ENCODE peak calls at places on chromosomes 4 and X, in four cellular contexts. P, N, Z and D are unnamed samples.

GRCh38 chr4:40367451-40367850 is 32.3 kb downstream of the CHRNA9 start:
- DNase-seq in P (no peak), N (peak; percentile 36), Z (no peak), D (no peak)

GRCh38 chrX:19593684-19594083 is 78.4 kb upstream of the MAP3K15 start:
- DNase-seq in P (peak; percentile 13), N (peak; percentile 9), Z (peak; percentile 3), D (no peak)

GRCh38 chrX:67601771-67602170 is 58.0 kb downstream of the AR start:
- DNase-seq in P (no peak), N (no peak), Z (no peak), D (no peak)

GRCh38 chr4:185255868-185256267 is 46.5 kb downstream of the SNX25 start:
- DNase-seq in P (no peak), N (no peak), Z (no peak), D (no peak)

GRCh38 chrX:2696698-2697215 is 5.7 kb downstream of the CD99 start:
- DNase-seq in P (no peak), N (no peak), Z (no peak), D (no peak)

GRCh38 chr4:185054876-185055275 is 36.6 kb downstream of the HELT start:
- DNase-seq in P (no peak), N (no peak), Z (no peak), D (no peak)

GRCh38 chr4:96593422-96593821 is 753.5 kb downstream of the PDHA2 start:
- DNase-seq in P (no peak), N (peak; percentile 23), Z (no peak), D (no peak)

GRCh38 chr4:37453004-37453360 is 208.4 kb downstream of the NWD2 start:
- DNase-seq in P (peak; percentile 47), N (peak; percentile 79), Z (peak; percentile 58), D (peak; percentile 50)

GRCh38 chr4:38177792-38178665 is 217.8 kb downstream of the PTTG2 start:
- DNase-seq in P (peak; percentile 62), N (no peak), Z (no peak), D (no peak)

GRCh38 chrX:42803320-42803719 is 25.4 kb upstream of the PPP1R2C start:
- DNase-seq in P (no peak), N (no peak), Z (no peak), D (no peak)

GRCh38 chr4:55706526-55706925 is 70.4 kb upstream of the NMU start:
- DNase-seq in P (no peak), N (no peak), Z (no peak), D (no peak)

GRCh38 chrX:74924449-74925209 is 623 bp downstream of the NEXMIF start:
- DNase-seq in P (no peak), N (no peak), Z (no peak), D (no peak)

GRCh38 chrX:154398668-154399526 is 720 bp downstream of the RPL10 start:
- DNase-seq in P (peak; percentile 61), N (peak; percentile 70), Z (no peak), D (no peak)

GRCh38 chrX:154401918-154402621 is 3.9 kb downstream of the RPL10 start:
- DNase-seq in P (no peak), N (no peak), Z (no peak), D (no peak)

GRCh38 chrX:154401045-154401799 is 3.0 kb downstream of the RPL10 start:
- DNase-seq in P (no peak), N (peak; percentile 70), Z (no peak), D (no peak)

GRCh38 chrX:154397888-154398667 is at the start of gene RPL10:
- DNase-seq in P (peak; percentile 98), N (peak; percentile 92), Z (peak; percentile 93), D (peak; percentile 96)

DNA sequence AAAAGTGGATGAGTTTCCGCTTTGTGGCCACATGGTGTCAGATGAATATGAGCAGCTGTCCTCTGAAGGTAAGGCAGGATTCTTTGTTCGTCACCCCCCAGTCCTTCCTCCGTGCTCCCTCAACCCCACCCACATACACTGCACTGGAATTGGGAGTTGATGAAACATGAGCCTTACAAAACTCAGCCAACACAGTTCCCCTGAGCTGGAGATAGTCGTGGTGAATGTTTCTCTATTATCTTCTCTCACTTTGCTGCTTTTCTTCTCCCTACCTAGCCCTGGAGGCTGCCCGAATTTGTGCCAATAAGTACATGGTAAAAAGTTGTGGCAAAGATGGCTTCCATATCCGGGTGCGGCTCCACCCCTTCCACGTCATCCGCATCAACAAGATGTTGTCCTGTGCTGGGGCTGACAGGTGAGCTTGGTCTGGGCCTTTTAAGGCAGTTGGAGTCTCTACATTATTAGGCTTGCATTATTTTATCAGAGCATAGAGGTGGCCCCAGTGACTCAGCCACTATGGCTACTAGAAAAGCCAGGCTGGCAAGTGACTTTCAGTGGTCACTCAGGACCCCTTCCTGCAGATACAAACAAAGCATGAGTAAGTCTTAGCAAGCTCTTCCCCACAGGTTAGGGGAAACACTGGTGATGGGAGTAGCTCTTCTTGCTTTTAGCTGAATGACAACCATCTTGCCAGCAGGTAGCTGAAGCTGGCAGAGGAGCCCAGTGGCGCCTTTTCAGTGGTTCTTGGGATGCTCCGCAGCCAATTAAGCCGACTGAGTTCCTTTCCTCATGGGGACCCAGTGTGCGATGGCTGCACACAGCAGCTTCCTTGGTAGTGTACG is 1.6 kb downstream of the RPL10 start:
- DNase-seq in P (no peak), N (no peak), Z (no peak), D (no peak)
- TF ChIP-seq TCF7L2 in P (no peak), N (no peak), Z (no peak), D (no peak)

DNA sequence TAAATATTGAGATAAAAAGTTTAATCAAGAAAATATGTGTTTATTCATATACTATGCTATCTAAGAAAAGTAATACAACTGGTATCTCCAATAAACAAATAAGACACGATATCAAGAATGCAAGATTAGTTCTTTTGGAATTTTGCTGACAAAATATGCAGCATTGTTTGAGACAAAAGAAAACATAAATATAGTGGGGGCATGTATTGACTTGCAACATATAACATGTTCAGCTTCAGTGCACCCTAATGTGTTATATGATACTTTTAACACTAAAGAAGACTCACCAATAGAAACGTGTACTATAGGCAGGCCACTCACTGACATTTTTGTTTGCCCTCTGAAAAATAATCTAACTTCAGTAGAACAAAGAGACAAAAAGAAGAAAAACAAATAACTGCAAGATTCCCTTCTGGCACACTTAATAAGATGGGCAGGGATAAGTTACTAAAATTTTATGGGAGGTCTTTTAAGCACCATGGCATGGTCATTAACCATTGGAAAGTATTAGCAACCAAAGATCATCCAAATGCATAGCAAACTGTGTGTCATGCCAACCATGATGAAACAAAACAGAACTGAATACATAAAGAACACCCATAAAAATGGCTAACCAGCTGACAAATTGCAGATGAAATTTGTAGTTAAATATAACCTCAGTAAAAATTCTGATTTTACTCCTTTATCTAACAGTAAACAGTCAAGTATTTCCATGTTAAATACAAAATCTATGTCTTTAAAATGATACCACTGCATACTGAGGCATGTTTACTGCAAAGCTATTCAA is 447.9 kb upstream of the FAM241A start:
- DNase-seq in P (no peak), N (no peak), Z (no peak), D (no peak)
- H3K27ac ChIP-seq in P (no peak overlapping the region), N (no peak overlapping the region), Z (no peak overlapping the region), D (no peak overlapping the region)

DNA sequence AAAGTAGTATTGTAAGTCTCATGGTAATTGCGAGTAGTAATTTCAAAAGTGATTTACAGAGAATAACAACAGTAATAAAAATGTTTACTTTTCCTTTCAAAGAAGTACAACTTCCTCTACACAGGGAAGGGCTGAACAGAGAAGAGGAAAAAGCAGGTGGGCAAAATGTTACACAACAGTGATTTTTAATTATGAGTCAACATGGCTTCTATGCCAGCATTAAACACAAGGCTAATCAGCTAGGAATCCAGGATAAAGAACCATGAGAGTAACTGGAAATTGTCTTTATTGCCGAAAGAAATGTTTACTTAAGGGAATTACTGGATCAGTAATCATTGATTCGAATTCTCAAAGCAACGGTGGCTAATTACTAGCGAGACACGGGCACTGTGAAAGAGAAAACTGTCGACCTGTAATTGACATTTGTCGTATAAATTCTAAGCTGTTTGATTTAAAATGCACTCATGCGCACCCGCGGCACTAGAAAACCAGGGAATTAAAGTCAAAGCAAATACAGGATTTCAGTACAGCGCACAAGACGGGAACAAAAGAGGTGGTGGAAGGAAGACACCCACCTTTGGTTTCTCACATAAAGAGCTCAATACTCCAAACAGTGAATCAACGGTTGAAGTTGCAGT is 15.5 kb downstream of the UTP3 start:
- DNase-seq in P (no peak), N (no peak), Z (no peak), D (no peak)
- TF ChIP-seq REST in P (no peak), N (no peak), Z (no peak), D (no peak)

GRCh38 chr4:2829933-2830451 is 13.7 kb upstream of the ADD1 start:
- DNase-seq in P (no peak), N (no peak), Z (no peak), D (no peak)

GRCh38 chr4:2832309-2832980 is 11.2 kb upstream of the ADD1 start:
- DNase-seq in P (no peak), N (no peak), Z (no peak), D (no peak)

GRCh38 chr4:2831611-2832308 is 11.9 kb upstream of the ADD1 start:
- DNase-seq in P (no peak), N (no peak), Z (no peak), D (no peak)

GRCh38 chr4:2829321-2829932 is 14.2 kb upstream of the ADD1 start:
- DNase-seq in P (no peak), N (no peak), Z (no peak), D (no peak)

GRCh38 chr4:2830632-2831610 is 12.7 kb upstream of the ADD1 start:
- DNase-seq in P (no peak), N (no peak), Z (no peak), D (no peak)
- TF ChIP-seq TCF7L2 in P (no peak), N (no peak), Z (no peak), D (no peak)

DNA sequence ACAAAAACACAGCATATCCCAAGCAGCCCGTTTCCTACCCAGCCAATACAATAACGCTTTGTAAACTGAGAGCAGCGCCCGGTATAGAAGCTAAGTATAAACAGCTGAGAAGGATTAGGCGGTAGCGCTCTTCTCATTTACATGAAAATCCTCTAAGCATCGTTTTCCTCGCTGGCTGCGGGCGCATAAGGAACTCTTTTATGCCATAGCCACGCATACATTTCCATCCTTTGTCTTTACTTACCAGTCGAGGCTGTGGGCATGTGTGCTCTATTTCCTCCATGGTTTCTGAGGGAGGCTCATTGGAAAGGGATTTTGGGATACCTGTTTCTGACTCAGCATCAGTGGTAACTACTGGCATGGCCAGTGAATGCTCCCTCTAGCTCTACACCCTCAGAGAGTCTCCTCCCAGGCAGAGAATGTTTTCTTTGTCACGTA is 383 bp downstream of the PCYT1B start:
- DNase-seq in P (no peak), N (no peak), Z (no peak), D (no peak)
- H3K27ac ChIP-seq in P (no peak overlapping the region), N (no peak overlapping the region), Z (no peak overlapping the region), D (no peak overlapping the region)

GRCh38 chrX:82648062-82648461 is 860.0 kb upstream of the POU3F4 start:
- DNase-seq in P (no peak), N (no peak), Z (no peak), D (no peak)
- TF ChIP-seq REST in P (no peak), N (no peak), Z (no peak), D (no peak)